ENCODE peak calls at places on chromosomes 13 and 19, in four cellular contexts. One of them, this sample, is unnamed. For H3K27me3, the result is how much of the 10 kb centered on the place peaks cover.

GRCh38 chr19:30853036-30853435 is 480.9 kb downstream of the ZNF536 start:
- DNase-seq in breast epithelium: no peak
- DNase-seq in thoracic aorta: no peak
- DNase-seq in GM23248: no peak
- DNase-seq in this sample: no peak

GRCh38 chr19:1239796-1240737 is 1.5 kb upstream of the ATP5F1D start:
- DNase-seq in breast epithelium: peak
- DNase-seq in thoracic aorta: no peak
- DNase-seq in GM23248: peak
- DNase-seq in this sample: peak

GRCh38 chr13:52830946-52831345 is 17.5 kb downstream of the PCDH8 start:
- DNase-seq in breast epithelium: no peak
- DNase-seq in thoracic aorta: no peak
- DNase-seq in GM23248: peak
- DNase-seq in this sample: peak

GRCh38 chr19:14639536-14640277 is 34.9 kb downstream of the ADGRE3 start:
- DNase-seq in breast epithelium: no peak
- DNase-seq in thoracic aorta: no peak
- DNase-seq in GM23248: no peak
- DNase-seq in this sample: no peak

GRCh38 chr19:19342086-19343015 is 21.7 kb downstream of the MAU2 start:
- DNase-seq in breast epithelium: peak
- DNase-seq in thoracic aorta: no peak
- DNase-seq in GM23248: peak
- DNase-seq in this sample: peak

GRCh38 chr19:4909172-4909896 is at the start of gene UHRF1:
- DNase-seq in breast epithelium: no peak
- DNase-seq in thoracic aorta: no peak
- DNase-seq in GM23248: peak
- DNase-seq in this sample: no peak

GRCh38 chr13:91313581-91313980 is 33.9 kb upstream of the MIR17HG start:
- DNase-seq in breast epithelium: no peak
- DNase-seq in thoracic aorta: no peak
- DNase-seq in GM23248: no peak
- DNase-seq in this sample: no peak

GRCh38 chr13:43537124-43537523 is 249.6 kb downstream of the ENOX1 start:
- DNase-seq in breast epithelium: no peak
- DNase-seq in thoracic aorta: no peak
- DNase-seq in GM23248: peak
- DNase-seq in this sample: no peak

GRCh38 chr13:56907766-56908165 is 233.0 kb upstream of the PRR20A start:
- DNase-seq in breast epithelium: no peak
- DNase-seq in thoracic aorta: no peak
- DNase-seq in GM23248: no peak
- DNase-seq in this sample: no peak

GRCh38 chr19:2101417-2102335 is 5.0 kb downstream of the IZUMO4 start:
- DNase-seq in breast epithelium: no peak
- DNase-seq in thoracic aorta: no peak
- DNase-seq in GM23248: no peak
- DNase-seq in this sample: no peak

GRCh38 chr13:41059466-41059865 is 1.8 kb upstream of the WBP4 start:
- DNase-seq in breast epithelium: no peak
- DNase-seq in thoracic aorta: no peak
- DNase-seq in GM23248: peak
- DNase-seq in this sample: no peak

GRCh38 chr13:114259974-114260373 is 21.4 kb upstream of the UPF3A start:
- DNase-seq in breast epithelium: no peak
- DNase-seq in thoracic aorta: no peak
- DNase-seq in GM23248: no peak
- DNase-seq in this sample: no peak

GRCh38 chr19:16018106-16018755 is 58.1 kb upstream of the TPM4 start:
- DNase-seq in breast epithelium: no peak
- DNase-seq in thoracic aorta: no peak
- DNase-seq in GM23248: no peak
- DNase-seq in this sample: no peak

GRCh38 chr19:1221141-1221903 is 15.7 kb downstream of the STK11 start:
- DNase-seq in breast epithelium: no peak
- DNase-seq in thoracic aorta: no peak
- DNase-seq in GM23248: peak
- DNase-seq in this sample: no peak

GRCh38 chr13:113742000-113742441 is 17.0 kb upstream of the TMEM255B start:
- DNase-seq in breast epithelium: no peak
- DNase-seq in thoracic aorta: no peak
- DNase-seq in GM23248: peak
- DNase-seq in this sample: no peak

GRCh38 chr19:7910321-7911161 is 4.1 kb upstream of the TGFBR3L start:
- DNase-seq in breast epithelium: no peak
- DNase-seq in thoracic aorta: no peak
- DNase-seq in GM23248: no peak
- DNase-seq in this sample: no peak

GRCh38 chr19:16104722-16105121 is 7.0 kb upstream of the RAB8A start:
- DNase-seq in breast epithelium: no peak
- DNase-seq in thoracic aorta: no peak
- DNase-seq in GM23248: no peak
- DNase-seq in this sample: no peak

GRCh38 chr19:29806098-29806866 is 5.5 kb upstream of the CCNE1 start:
- DNase-seq in breast epithelium: no peak
- DNase-seq in thoracic aorta: no peak
- DNase-seq in GM23248: peak
- DNase-seq in this sample: peak

GRCh38 chr13:48125794-48126228 is 30.9 kb upstream of the MED4 start:
- DNase-seq in breast epithelium: peak
- DNase-seq in thoracic aorta: no peak
- DNase-seq in GM23248: peak
- DNase-seq in this sample: no peak

GRCh38 chr13:24040835-24041234 is 119.7 kb upstream of the SPATA13 start:
- DNase-seq in breast epithelium: no peak
- DNase-seq in thoracic aorta: no peak
- DNase-seq in GM23248: no peak
- DNase-seq in this sample: no peak

GRCh38 chr19:32859591-32859990 is 10.0 kb downstream of the SLC7A9 start:
- DNase-seq in breast epithelium: no peak
- DNase-seq in thoracic aorta: no peak
- DNase-seq in GM23248: no peak
- DNase-seq in this sample: no peak

GRCh38 chr13:35781044-35781443 is 304.6 kb upstream of the MAB21L1 start:
- DNase-seq in breast epithelium: no peak
- DNase-seq in thoracic aorta: no peak
- DNase-seq in GM23248: no peak
- DNase-seq in this sample: no peak

GRCh38 chr13:89212186-89212585 is 1541.0 kb downstream of the SLITRK5 start:
- DNase-seq in breast epithelium: no peak
- DNase-seq in thoracic aorta: no peak
- DNase-seq in GM23248: no peak
- DNase-seq in this sample: no peak

GRCh38 chr19:47618771-47619170 is 9.8 kb downstream of the BICRA start:
- DNase-seq in breast epithelium: no peak
- DNase-seq in thoracic aorta: no peak
- DNase-seq in GM23248: peak
- DNase-seq in this sample: no peak

GRCh38 chr13:19959141-19959830 is 759 bp downstream of the ZMYM2 start:
- DNase-seq in breast epithelium: peak
- DNase-seq in thoracic aorta: peak
- DNase-seq in GM23248: peak
- DNase-seq in this sample: peak

GRCh38 chr19:40224342-40225148 is 1.9 kb downstream of the CCNP start:
- DNase-seq in breast epithelium: no peak
- DNase-seq in thoracic aorta: no peak
- DNase-seq in GM23248: no peak
- DNase-seq in this sample: no peak
- H3K27me3 ChIP-seq in breast epithelium: under half
- H3K27me3 ChIP-seq in thoracic aorta: under half
- H3K27me3 ChIP-seq in GM23248: under half
- H3K27me3 ChIP-seq in this sample: under half

GRCh38 chr13:95073826-95074345 is 227.4 kb downstream of the ABCC4 start:
- DNase-seq in breast epithelium: no peak
- DNase-seq in thoracic aorta: no peak
- DNase-seq in GM23248: peak
- DNase-seq in this sample: no peak
- H3K4me3 ChIP-seq in breast epithelium: no peak
- H3K4me3 ChIP-seq in thoracic aorta: no peak
- H3K4me3 ChIP-seq in GM23248: no peak
- H3K4me3 ChIP-seq in this sample: no peak

DNA sequence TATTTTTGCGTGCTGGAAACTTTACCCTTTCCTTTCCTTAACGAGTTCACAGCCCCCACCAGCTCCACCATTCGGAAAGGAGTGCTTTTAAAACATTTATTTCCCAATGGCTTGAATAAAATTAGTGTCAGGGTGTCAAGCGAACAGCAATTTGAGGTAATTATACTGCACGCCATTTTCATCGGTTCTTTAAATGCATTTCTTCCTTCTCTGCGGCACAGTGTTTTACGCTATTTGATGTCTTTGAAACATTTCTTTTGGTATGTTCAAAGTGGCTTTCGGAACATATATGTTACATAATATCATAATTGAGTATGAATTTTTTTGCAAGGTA is 319 bp upstream of the SLITRK1 start:
- DNase-seq in breast epithelium: no peak
- DNase-seq in thoracic aorta: no peak
- DNase-seq in GM23248: no peak
- DNase-seq in this sample: no peak
- H3K27me3 ChIP-seq in breast epithelium: half or more
- H3K27me3 ChIP-seq in thoracic aorta: under half
- H3K27me3 ChIP-seq in GM23248: under half
- H3K27me3 ChIP-seq in this sample: under half

GRCh38 chr19:50423279-50424113 is 4.8 kb downstream of the SPIB start:
- DNase-seq in breast epithelium: no peak
- DNase-seq in thoracic aorta: no peak
- DNase-seq in GM23248: no peak
- DNase-seq in this sample: no peak
- H3K4me3 ChIP-seq in breast epithelium: no peak
- H3K4me3 ChIP-seq in thoracic aorta: no peak
- H3K4me3 ChIP-seq in GM23248: no peak
- H3K4me3 ChIP-seq in this sample: no peak